ENCODE peak calls at places on chromosomes 7 and 10, in nine cellular contexts. One of them, this sample, is unnamed.

GRCh38 chr10:117804470-117805011 is 242.2 kb downstream of the RAB11FIP2 start:
- DNase-seq in GM23248: peak; percentile 31
- DNase-seq in OCI-LY7: no peak
- DNase-seq in mesendoderm: no peak
- DNase-seq in mammary epithelial cell: no peak
- DNase-seq in A549: no peak
- DNase-seq in IMR-90: no peak
- DNase-seq in GM12878: peak; percentile 19
- DNase-seq in HCT116: no peak
- DNase-seq in this sample: no peak

GRCh38 chr10:17643339-17643754 is 604 bp upstream of the STAM start:
- DNase-seq in GM23248: peak; percentile 97
- DNase-seq in OCI-LY7: no peak
- DNase-seq in mesendoderm: peak; percentile 83
- DNase-seq in mammary epithelial cell: peak; percentile 87
- DNase-seq in A549: peak; percentile 74
- DNase-seq in IMR-90: peak; percentile 78
- DNase-seq in GM12878: no peak
- DNase-seq in HCT116: no peak
- DNase-seq in this sample: peak; percentile 80

GRCh38 chr10:110007171-110007700 is 548 bp upstream of the ADD3 start:
- DNase-seq in GM23248: peak; percentile 89
- DNase-seq in OCI-LY7: no peak
- DNase-seq in mesendoderm: peak; percentile 47
- DNase-seq in mammary epithelial cell: no peak
- DNase-seq in A549: peak; percentile 35
- DNase-seq in IMR-90: peak; percentile 21
- DNase-seq in GM12878: no peak
- DNase-seq in HCT116: no peak
- DNase-seq in this sample: no peak

GRCh38 chr7:31917256-31917655 is 153.0 kb downstream of the PDE1C start:
- DNase-seq in GM23248: peak; percentile 61
- DNase-seq in OCI-LY7: no peak
- DNase-seq in mesendoderm: no peak
- DNase-seq in mammary epithelial cell: no peak
- DNase-seq in A549: no peak
- DNase-seq in IMR-90: peak; percentile 46
- DNase-seq in GM12878: no peak
- DNase-seq in HCT116: no peak
- DNase-seq in this sample: no peak

GRCh38 chr7:30932562-30932961 is 20.9 kb downstream of the AQP1 start:
- DNase-seq in GM23248: no peak
- DNase-seq in OCI-LY7: no peak
- DNase-seq in mesendoderm: no peak
- DNase-seq in mammary epithelial cell: no peak
- DNase-seq in A549: no peak
- DNase-seq in IMR-90: no peak
- DNase-seq in GM12878: no peak
- DNase-seq in HCT116: no peak
- DNase-seq in this sample: no peak

GRCh38 chr10:110694263-110694662 is 50.1 kb downstream of the RBM20 start:
- DNase-seq in GM23248: no peak
- DNase-seq in OCI-LY7: no peak
- DNase-seq in mesendoderm: no peak
- DNase-seq in mammary epithelial cell: no peak
- DNase-seq in A549: no peak
- DNase-seq in IMR-90: no peak
- DNase-seq in GM12878: no peak
- DNase-seq in HCT116: no peak
- DNase-seq in this sample: no peak

GRCh38 chr7:129882531-129882930 is 70.2 kb downstream of the UBE2H start:
- DNase-seq in GM23248: peak; percentile 81
- DNase-seq in OCI-LY7: no peak
- DNase-seq in mesendoderm: no peak
- DNase-seq in mammary epithelial cell: no peak
- DNase-seq in A549: no peak
- DNase-seq in IMR-90: peak; percentile 77
- DNase-seq in GM12878: no peak
- DNase-seq in HCT116: no peak
- DNase-seq in this sample: no peak

GRCh38 chr10:88032566-88032965 is 169.1 kb downstream of the PTEN start:
- DNase-seq in GM23248: peak; percentile 81
- DNase-seq in OCI-LY7: no peak
- DNase-seq in mesendoderm: peak; percentile 63
- DNase-seq in mammary epithelial cell: peak; percentile 60
- DNase-seq in A549: no peak
- DNase-seq in IMR-90: peak; percentile 86
- DNase-seq in GM12878: no peak
- DNase-seq in HCT116: no peak
- DNase-seq in this sample: no peak

GRCh38 chr10:86658261-86658741 is 4.0 kb downstream of the OPN4 start:
- DNase-seq in GM23248: no peak
- DNase-seq in OCI-LY7: no peak
- DNase-seq in mesendoderm: no peak
- DNase-seq in mammary epithelial cell: no peak
- DNase-seq in A549: no peak
- DNase-seq in IMR-90: no peak
- DNase-seq in GM12878: no peak
- DNase-seq in HCT116: no peak
- DNase-seq in this sample: no peak

GRCh38 chr10:12588091-12588850 is 238.9 kb downstream of the CAMK1D start:
- DNase-seq in GM23248: peak; percentile 36
- DNase-seq in OCI-LY7: no peak
- DNase-seq in mesendoderm: no peak
- DNase-seq in mammary epithelial cell: no peak
- DNase-seq in A549: no peak
- DNase-seq in IMR-90: no peak
- DNase-seq in GM12878: no peak
- DNase-seq in HCT116: no peak
- DNase-seq in this sample: peak; percentile 69

GRCh38 chr7:21948887-21949469 is 3.3 kb upstream of the CDCA7L start:
- DNase-seq in GM23248: no peak
- DNase-seq in OCI-LY7: no peak
- DNase-seq in mesendoderm: peak; percentile 45
- DNase-seq in mammary epithelial cell: no peak
- DNase-seq in A549: no peak
- DNase-seq in IMR-90: no peak
- DNase-seq in GM12878: no peak
- DNase-seq in HCT116: no peak
- DNase-seq in this sample: peak; percentile 24

GRCh38 chr7:33554576-33554975 is 350.8 kb upstream of the BMPER start:
- DNase-seq in GM23248: no peak
- DNase-seq in OCI-LY7: no peak
- DNase-seq in mesendoderm: no peak
- DNase-seq in mammary epithelial cell: no peak
- DNase-seq in A549: no peak
- DNase-seq in IMR-90: no peak
- DNase-seq in GM12878: no peak
- DNase-seq in HCT116: no peak
- DNase-seq in this sample: no peak

GRCh38 chr10:124802313-124802675 is 675 bp downstream of the ABRAXAS2 start:
- DNase-seq in GM23248: peak; percentile 45
- DNase-seq in OCI-LY7: peak; percentile 51
- DNase-seq in mesendoderm: no peak
- DNase-seq in mammary epithelial cell: no peak
- DNase-seq in A549: no peak
- DNase-seq in IMR-90: no peak
- DNase-seq in GM12878: no peak
- DNase-seq in HCT116: no peak
- DNase-seq in this sample: no peak

GRCh38 chr7:26078437-26079362 is 73.3 kb upstream of the NFE2L3 start:
- DNase-seq in GM23248: peak; percentile 29
- DNase-seq in OCI-LY7: peak; percentile 51
- DNase-seq in mesendoderm: peak; percentile 82
- DNase-seq in mammary epithelial cell: peak; percentile 60
- DNase-seq in A549: peak; percentile 78
- DNase-seq in IMR-90: no peak
- DNase-seq in GM12878: peak; percentile 36
- DNase-seq in HCT116: peak; percentile 41
- DNase-seq in this sample: no peak

GRCh38 chr10:11424456-11425287 is 186.8 kb downstream of the USP6NL start:
- DNase-seq in GM23248: peak; percentile 66
- DNase-seq in OCI-LY7: peak; percentile 73
- DNase-seq in mesendoderm: peak; percentile 67
- DNase-seq in mammary epithelial cell: peak; percentile 9
- DNase-seq in A549: peak; percentile 74
- DNase-seq in IMR-90: peak; percentile 36
- DNase-seq in GM12878: no peak
- DNase-seq in HCT116: peak; percentile 41
- DNase-seq in this sample: peak; percentile 40

GRCh38 chr10:124534231-124534798 is 72.7 kb downstream of the LHPP start:
- DNase-seq in GM23248: no peak
- DNase-seq in OCI-LY7: peak; percentile 72
- DNase-seq in mesendoderm: peak; percentile 51
- DNase-seq in mammary epithelial cell: no peak
- DNase-seq in A549: no peak
- DNase-seq in IMR-90: no peak
- DNase-seq in GM12878: no peak
- DNase-seq in HCT116: no peak
- DNase-seq in this sample: peak; percentile 11

DNA sequence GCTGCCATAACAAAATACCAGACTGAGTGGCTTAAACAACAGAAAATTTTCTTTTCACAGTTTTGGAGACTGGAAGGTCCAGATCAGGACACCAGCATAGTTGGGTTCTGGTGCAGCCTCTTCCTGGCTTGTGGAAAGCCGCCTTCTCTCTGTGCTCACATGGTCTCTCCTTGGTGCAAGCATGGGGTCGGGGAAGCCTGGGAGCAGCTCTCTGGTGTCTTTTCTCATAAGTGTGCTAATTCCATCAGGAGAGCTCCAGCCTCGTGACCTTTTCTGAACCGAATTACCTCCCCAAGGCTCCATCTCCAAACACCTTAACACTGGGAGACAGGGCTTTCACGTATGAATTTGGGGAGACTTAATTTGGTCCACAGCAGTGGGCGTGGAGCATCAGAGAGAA is 4.8 kb upstream of the GTPBP4 start:
- DNase-seq in GM23248: no peak
- DNase-seq in OCI-LY7: no peak
- DNase-seq in mesendoderm: no peak
- DNase-seq in mammary epithelial cell: no peak
- DNase-seq in A549: no peak
- DNase-seq in IMR-90: no peak
- DNase-seq in GM12878: no peak
- DNase-seq in HCT116: no peak
- DNase-seq in this sample: no peak
- H3K4me2 ChIP-seq in GM23248: no peak overlapping the region
- H3K4me2 ChIP-seq in OCI-LY7: no peak overlapping the region
- H3K4me2 ChIP-seq in mesendoderm: no peak overlapping the region
- H3K4me2 ChIP-seq in mammary epithelial cell: no peak overlapping the region
- H3K4me2 ChIP-seq in A549: no peak overlapping the region
- H3K4me2 ChIP-seq in IMR-90: no peak overlapping the region
- H3K4me2 ChIP-seq in GM12878: no peak overlapping the region
- H3K4me2 ChIP-seq in HCT116: no peak overlapping the region
- H3K4me2 ChIP-seq in this sample: no peak overlapping the region

GRCh38 chr7:117666019-117666418 is 186.2 kb downstream of the CFTR start:
- DNase-seq in GM23248: peak; percentile 15
- DNase-seq in OCI-LY7: no peak
- DNase-seq in mesendoderm: no peak
- DNase-seq in mammary epithelial cell: peak; percentile 21
- DNase-seq in A549: peak; percentile 40
- DNase-seq in IMR-90: peak; percentile 83
- DNase-seq in GM12878: no peak
- DNase-seq in HCT116: peak; percentile 31
- DNase-seq in this sample: peak; percentile 26
- H3K4me2 ChIP-seq in GM23248: no peak overlapping the region
- H3K4me2 ChIP-seq in OCI-LY7: no peak overlapping the region
- H3K4me2 ChIP-seq in mesendoderm: no peak overlapping the region
- H3K4me2 ChIP-seq in mammary epithelial cell: no peak overlapping the region
- H3K4me2 ChIP-seq in A549: peak overlapping the region; percentile 22
- H3K4me2 ChIP-seq in IMR-90: peak overlapping the region; percentile 60
- H3K4me2 ChIP-seq in GM12878: no peak overlapping the region
- H3K4me2 ChIP-seq in HCT116: peak overlapping the region; percentile 50
- H3K4me2 ChIP-seq in this sample: no peak overlapping the region

GRCh38 chr10:14062528-14063260 is 268.0 kb downstream of the FRMD4A start:
- DNase-seq in GM23248: peak; percentile 52
- DNase-seq in OCI-LY7: no peak
- DNase-seq in mesendoderm: no peak
- DNase-seq in mammary epithelial cell: no peak
- DNase-seq in A549: no peak
- DNase-seq in IMR-90: peak; percentile 54
- DNase-seq in GM12878: no peak
- DNase-seq in HCT116: no peak
- DNase-seq in this sample: peak; percentile 55

GRCh38 chr10:14052926-14053325 is 277.8 kb downstream of the FRMD4A start:
- DNase-seq in GM23248: no peak
- DNase-seq in OCI-LY7: no peak
- DNase-seq in mesendoderm: no peak
- DNase-seq in mammary epithelial cell: no peak
- DNase-seq in A549: no peak
- DNase-seq in IMR-90: no peak
- DNase-seq in GM12878: no peak
- DNase-seq in HCT116: no peak
- DNase-seq in this sample: peak; percentile 67

GRCh38 chr10:14060320-14061070 is 270.2 kb downstream of the FRMD4A start:
- DNase-seq in GM23248: peak; percentile 34
- DNase-seq in OCI-LY7: no peak
- DNase-seq in mesendoderm: no peak
- DNase-seq in mammary epithelial cell: no peak
- DNase-seq in A549: no peak
- DNase-seq in IMR-90: no peak
- DNase-seq in GM12878: no peak
- DNase-seq in HCT116: no peak
- DNase-seq in this sample: no peak

GRCh38 chr10:14056545-14057332 is 274.0 kb downstream of the FRMD4A start:
- DNase-seq in GM23248: peak; percentile 98
- DNase-seq in OCI-LY7: no peak
- DNase-seq in mesendoderm: peak; percentile 10
- DNase-seq in mammary epithelial cell: no peak
- DNase-seq in A549: no peak
- DNase-seq in IMR-90: peak; percentile 97
- DNase-seq in GM12878: no peak
- DNase-seq in HCT116: no peak
- DNase-seq in this sample: no peak
- H3K4me2 ChIP-seq in GM23248: peak overlapping the region; percentile 47
- H3K4me2 ChIP-seq in OCI-LY7: no peak overlapping the region
- H3K4me2 ChIP-seq in mesendoderm: no peak overlapping the region
- H3K4me2 ChIP-seq in mammary epithelial cell: no peak overlapping the region
- H3K4me2 ChIP-seq in A549: no peak overlapping the region
- H3K4me2 ChIP-seq in IMR-90: peak overlapping the region; percentile 67
- H3K4me2 ChIP-seq in GM12878: no peak overlapping the region
- H3K4me2 ChIP-seq in HCT116: no peak overlapping the region
- H3K4me2 ChIP-seq in this sample: peak overlapping the region; percentile 54

DNA sequence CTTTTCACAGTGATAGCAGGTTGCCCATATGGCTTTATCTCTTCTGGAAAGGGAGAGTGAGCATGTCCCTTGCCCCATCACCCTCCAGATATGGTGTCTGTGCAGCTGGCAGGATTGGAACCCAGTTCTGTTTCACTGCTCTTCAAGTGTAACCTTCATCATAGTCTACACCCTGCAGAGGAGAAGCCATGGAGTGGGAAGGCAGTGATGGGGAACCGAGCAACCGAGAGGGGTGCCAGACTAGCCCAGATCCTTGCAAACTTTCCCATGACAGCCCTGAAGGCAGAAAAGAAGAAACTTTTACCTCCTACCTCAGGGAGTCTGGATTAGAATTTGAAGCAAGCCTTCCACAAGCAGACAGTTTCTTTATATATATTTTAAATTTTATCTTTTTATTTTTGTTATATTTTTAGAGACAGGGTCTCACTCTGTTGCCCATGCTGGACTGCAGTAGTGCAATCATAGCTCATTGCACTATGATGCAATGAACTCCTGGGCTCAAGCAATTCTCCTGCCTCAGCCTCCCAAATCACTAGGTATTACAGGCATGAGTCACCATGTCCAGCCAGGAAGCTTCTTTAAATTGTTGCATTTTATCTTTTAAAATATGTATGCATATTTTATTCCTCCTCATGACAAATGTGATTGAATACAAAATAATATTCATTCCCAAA is 133.3 kb downstream of the KCNMA1 start:
- DNase-seq in GM23248: peak; percentile 64
- DNase-seq in OCI-LY7: no peak
- DNase-seq in mesendoderm: no peak
- DNase-seq in mammary epithelial cell: no peak
- DNase-seq in A549: no peak
- DNase-seq in IMR-90: peak; percentile 76
- DNase-seq in GM12878: no peak
- DNase-seq in HCT116: peak; percentile 34
- DNase-seq in this sample: no peak
- H3K4me2 ChIP-seq in GM23248: peak overlapping the region; percentile 73
- H3K4me2 ChIP-seq in OCI-LY7: no peak overlapping the region
- H3K4me2 ChIP-seq in mesendoderm: no peak overlapping the region
- H3K4me2 ChIP-seq in mammary epithelial cell: peak overlapping the region; percentile 54
- H3K4me2 ChIP-seq in A549: peak overlapping the region; percentile 57
- H3K4me2 ChIP-seq in IMR-90: no peak overlapping the region
- H3K4me2 ChIP-seq in GM12878: no peak overlapping the region
- H3K4me2 ChIP-seq in HCT116: peak overlapping the region; percentile 78
- H3K4me2 ChIP-seq in this sample: peak overlapping the region; percentile 60

This sample was measured in PC-9.